ENCODE peak calls at places on chromosomes 7 and 10, in nine cellular contexts. One of them, this sample, is unnamed.
A peak's percentile ranks its signal among the peaks of the same experiment; 100 is the strongest.

GRCh38 chr10:78896169-78896931 is 172.4 kb upstream of the ZMIZ1 start:
- DNase-seq in A549: no peak
- DNase-seq in heart left ventricle: no peak
- DNase-seq in gastrocnemius medialis: peak; percentile 15
- DNase-seq in testis: no peak
- DNase-seq in ovary: no peak
- DNase-seq in transverse colon: no peak
- DNase-seq in H1: no peak
- DNase-seq in endothelial cell of umbilical vein: no peak
- DNase-seq in this sample: peak; percentile 72

GRCh38 chr10:70660722-70661121 is 11.6 kb upstream of the ADAMTS14 start:
- DNase-seq in A549: no peak
- DNase-seq in heart left ventricle: no peak
- DNase-seq in gastrocnemius medialis: no peak
- DNase-seq in testis: no peak
- DNase-seq in ovary: no peak
- DNase-seq in transverse colon: no peak
- DNase-seq in H1: no peak
- DNase-seq in endothelial cell of umbilical vein: no peak
- DNase-seq in this sample: peak; percentile 25

GRCh38 chr7:3887071-3887691 is 586.1 kb downstream of the SDK1 start:
- DNase-seq in A549: no peak
- DNase-seq in heart left ventricle: no peak
- DNase-seq in gastrocnemius medialis: no peak
- DNase-seq in testis: no peak
- DNase-seq in ovary: no peak
- DNase-seq in transverse colon: no peak
- DNase-seq in H1: no peak
- DNase-seq in endothelial cell of umbilical vein: no peak
- DNase-seq in this sample: peak; percentile 48

GRCh38 chr10:81876253-81876731 is 1.3 kb downstream of the NRG3 start:
- DNase-seq in A549: no peak
- DNase-seq in heart left ventricle: no peak
- DNase-seq in gastrocnemius medialis: no peak
- DNase-seq in testis: no peak
- DNase-seq in ovary: no peak
- DNase-seq in transverse colon: no peak
- DNase-seq in H1: peak; percentile 69
- DNase-seq in endothelial cell of umbilical vein: peak; percentile 52
- DNase-seq in this sample: no peak

GRCh38 chr7:48074231-48074654 is 14.8 kb upstream of the UPP1 start:
- DNase-seq in A549: no peak
- DNase-seq in heart left ventricle: no peak
- DNase-seq in gastrocnemius medialis: no peak
- DNase-seq in testis: no peak
- DNase-seq in ovary: no peak
- DNase-seq in transverse colon: no peak
- DNase-seq in H1: no peak
- DNase-seq in endothelial cell of umbilical vein: no peak
- DNase-seq in this sample: no peak

GRCh38 chr7:92836489-92837213 is at the start of gene CDK6:
- DNase-seq in A549: peak; percentile 38
- DNase-seq in heart left ventricle: peak; percentile 65
- DNase-seq in gastrocnemius medialis: no peak
- DNase-seq in testis: peak; percentile 27
- DNase-seq in ovary: peak; percentile 60
- DNase-seq in transverse colon: peak; percentile 79
- DNase-seq in H1: peak; percentile 67
- DNase-seq in endothelial cell of umbilical vein: peak; percentile 66
- DNase-seq in this sample: peak; percentile 47

GRCh38 chr7:25031432-25031831 is 51.5 kb upstream of the OSBPL3 start:
- DNase-seq in A549: no peak
- DNase-seq in heart left ventricle: no peak
- DNase-seq in gastrocnemius medialis: no peak
- DNase-seq in testis: no peak
- DNase-seq in ovary: no peak
- DNase-seq in transverse colon: peak; percentile 8
- DNase-seq in H1: no peak
- DNase-seq in endothelial cell of umbilical vein: no peak
- DNase-seq in this sample: no peak

GRCh38 chr7:78279457-78279856 is 480.9 kb downstream of the PHTF2 start:
- DNase-seq in A549: no peak
- DNase-seq in heart left ventricle: no peak
- DNase-seq in gastrocnemius medialis: no peak
- DNase-seq in testis: no peak
- DNase-seq in ovary: no peak
- DNase-seq in transverse colon: no peak
- DNase-seq in H1: no peak
- DNase-seq in endothelial cell of umbilical vein: no peak
- DNase-seq in this sample: no peak

GRCh38 chr10:32957341-32958084 is 517 bp downstream of the ITGB1 start:
- DNase-seq in A549: peak; percentile 48
- DNase-seq in heart left ventricle: peak; percentile 64
- DNase-seq in gastrocnemius medialis: peak; percentile 10
- DNase-seq in testis: peak; percentile 59
- DNase-seq in ovary: peak; percentile 74
- DNase-seq in transverse colon: peak; percentile 50
- DNase-seq in H1: peak; percentile 73
- DNase-seq in endothelial cell of umbilical vein: peak; percentile 42
- DNase-seq in this sample: peak; percentile 90

GRCh38 chr10:112874982-112875381 is 75.1 kb upstream of the TCF7L2 start:
- DNase-seq in A549: no peak
- DNase-seq in heart left ventricle: no peak
- DNase-seq in gastrocnemius medialis: no peak
- DNase-seq in testis: no peak
- DNase-seq in ovary: no peak
- DNase-seq in transverse colon: no peak
- DNase-seq in H1: no peak
- DNase-seq in endothelial cell of umbilical vein: no peak
- DNase-seq in this sample: no peak

GRCh38 chr10:45594276-45595157 is 78.1 kb downstream of the ZFAND4 start:
- DNase-seq in A549: peak; percentile 95
- DNase-seq in heart left ventricle: peak; percentile 94
- DNase-seq in gastrocnemius medialis: peak; percentile 85
- DNase-seq in testis: peak; percentile 95
- DNase-seq in ovary: peak; percentile 91
- DNase-seq in transverse colon: peak; percentile 94
- DNase-seq in H1: peak; percentile 93
- DNase-seq in endothelial cell of umbilical vein: peak; percentile 92
- DNase-seq in this sample: peak; percentile 97
- TF ChIP-seq CTCF in A549: no peak
- TF ChIP-seq CTCF in heart left ventricle: no peak
- TF ChIP-seq CTCF in gastrocnemius medialis: peak; percentile 39
- TF ChIP-seq CTCF in testis: peak; percentile 25
- TF ChIP-seq CTCF in ovary: peak; percentile 27
- TF ChIP-seq CTCF in transverse colon: no peak
- TF ChIP-seq CTCF in H1: no peak
- TF ChIP-seq CTCF in endothelial cell of umbilical vein: no peak
- TF ChIP-seq CTCF in this sample: no peak

GRCh38 chr10:5604236-5604925 is 62.0 kb downstream of the ASB13 start:
- DNase-seq in A549: no peak
- DNase-seq in heart left ventricle: no peak
- DNase-seq in gastrocnemius medialis: no peak
- DNase-seq in testis: no peak
- DNase-seq in ovary: no peak
- DNase-seq in transverse colon: no peak
- DNase-seq in H1: no peak
- DNase-seq in endothelial cell of umbilical vein: no peak
- DNase-seq in this sample: no peak
- H3K4me3 ChIP-seq in A549: no peak overlapping the region
- H3K4me3 ChIP-seq in heart left ventricle: no peak overlapping the region
- H3K4me3 ChIP-seq in gastrocnemius medialis: no peak overlapping the region
- H3K4me3 ChIP-seq in testis: no peak overlapping the region
- H3K4me3 ChIP-seq in ovary: no peak overlapping the region
- H3K4me3 ChIP-seq in transverse colon: no peak overlapping the region
- H3K4me3 ChIP-seq in H1: no peak overlapping the region
- H3K4me3 ChIP-seq in endothelial cell of umbilical vein: no peak overlapping the region
- H3K4me3 ChIP-seq in this sample: no peak overlapping the region

GRCh38 chr7:102913846-102914245 is 1.0 kb downstream of the LRRC17 start:
- DNase-seq in A549: no peak
- DNase-seq in heart left ventricle: no peak
- DNase-seq in gastrocnemius medialis: no peak
- DNase-seq in testis: no peak
- DNase-seq in ovary: peak; percentile 40
- DNase-seq in transverse colon: no peak
- DNase-seq in H1: no peak
- DNase-seq in endothelial cell of umbilical vein: no peak
- DNase-seq in this sample: no peak

GRCh38 chr7:102916426-102916825 is 3.6 kb downstream of the LRRC17 start:
- DNase-seq in A549: no peak
- DNase-seq in heart left ventricle: no peak
- DNase-seq in gastrocnemius medialis: no peak
- DNase-seq in testis: no peak
- DNase-seq in ovary: no peak
- DNase-seq in transverse colon: no peak
- DNase-seq in H1: no peak
- DNase-seq in endothelial cell of umbilical vein: peak; percentile 46
- DNase-seq in this sample: no peak

GRCh38 chr7:102914585-102914984 is 1.8 kb downstream of the LRRC17 start:
- DNase-seq in A549: no peak
- DNase-seq in heart left ventricle: peak; percentile 67
- DNase-seq in gastrocnemius medialis: no peak
- DNase-seq in testis: peak; percentile 84
- DNase-seq in ovary: peak; percentile 77
- DNase-seq in transverse colon: no peak
- DNase-seq in H1: no peak
- DNase-seq in endothelial cell of umbilical vein: no peak
- DNase-seq in this sample: no peak

GRCh38 chr7:102908676-102909075 is 4.1 kb upstream of the LRRC17 start:
- DNase-seq in A549: no peak
- DNase-seq in heart left ventricle: no peak
- DNase-seq in gastrocnemius medialis: no peak
- DNase-seq in testis: no peak
- DNase-seq in ovary: no peak
- DNase-seq in transverse colon: no peak
- DNase-seq in H1: no peak
- DNase-seq in endothelial cell of umbilical vein: no peak
- DNase-seq in this sample: no peak

DNA sequence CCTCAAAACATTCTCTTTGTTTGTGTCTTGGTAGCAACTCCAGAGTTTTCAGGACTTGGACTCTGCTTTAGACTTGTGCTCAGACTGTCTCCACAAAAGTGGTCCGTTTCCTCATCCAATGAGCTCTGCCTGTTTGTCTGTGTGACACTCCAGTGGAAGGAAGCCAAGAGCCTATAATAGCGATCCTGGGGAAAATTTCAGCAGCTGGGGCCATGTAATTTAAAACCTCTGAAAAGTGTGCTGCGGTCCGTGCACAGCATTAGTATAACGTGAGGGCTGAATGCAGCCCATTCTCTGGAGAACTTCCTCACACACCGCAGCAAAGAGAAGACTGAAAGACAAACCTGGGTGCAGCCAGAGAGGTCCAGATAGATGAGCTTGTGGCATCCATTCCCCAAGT is at the start of gene LRRC17:
- DNase-seq in A549: no peak
- DNase-seq in heart left ventricle: no peak
- DNase-seq in gastrocnemius medialis: no peak
- DNase-seq in testis: peak; percentile 35
- DNase-seq in ovary: peak; percentile 50
- DNase-seq in transverse colon: no peak
- DNase-seq in H1: no peak
- DNase-seq in endothelial cell of umbilical vein: peak; percentile 85
- DNase-seq in this sample: no peak
- TF ChIP-seq POLR2A in A549: no peak
- TF ChIP-seq POLR2A in heart left ventricle: no peak
- TF ChIP-seq POLR2A in gastrocnemius medialis: no peak
- TF ChIP-seq POLR2A in testis: no peak
- TF ChIP-seq POLR2A in ovary: no peak
- TF ChIP-seq POLR2A in transverse colon: no peak
- TF ChIP-seq POLR2A in H1: no peak
- TF ChIP-seq POLR2A in endothelial cell of umbilical vein: no peak
- TF ChIP-seq POLR2A in this sample: no peak

GRCh38 chr10:114195079-114195478 is 15.9 kb downstream of the TDRD1 start:
- DNase-seq in A549: no peak
- DNase-seq in heart left ventricle: no peak
- DNase-seq in gastrocnemius medialis: no peak
- DNase-seq in testis: no peak
- DNase-seq in ovary: no peak
- DNase-seq in transverse colon: no peak
- DNase-seq in H1: no peak
- DNase-seq in endothelial cell of umbilical vein: no peak
- DNase-seq in this sample: no peak
- TF ChIP-seq CTCF in A549: no peak
- TF ChIP-seq CTCF in heart left ventricle: no peak
- TF ChIP-seq CTCF in gastrocnemius medialis: no peak
- TF ChIP-seq CTCF in testis: no peak
- TF ChIP-seq CTCF in ovary: no peak
- TF ChIP-seq CTCF in transverse colon: no peak
- TF ChIP-seq CTCF in H1: no peak
- TF ChIP-seq CTCF in endothelial cell of umbilical vein: no peak
- TF ChIP-seq CTCF in this sample: no peak